ENCODE peak calls at places on chromosomes 2 and 18, in ten cellular contexts. One of them, this sample, is unnamed.
A peak's percentile ranks its signal among the peaks of the same experiment; 100 is the strongest.

GRCh38 chr2:216803803-216804202 is 56.1 kb downstream of the TNP1 start:
- DNase-seq in H1: no peak
- DNase-seq in stimulated activated CD4-positive, alpha-beta T cell treated with anti-CD3 and anti-CD28 coated beads, TNF-alpha, amount 100 ng/mL, for 4 hours: no peak
- DNase-seq in Calu3: no peak
- DNase-seq in right atrium auricular region: no peak
- DNase-seq in kidney: no peak
- DNase-seq in COR-L47: no peak
- DNase-seq in T follicular helper cell: no peak
- DNase-seq in bronchial epithelial cell: no peak
- DNase-seq in HuH-7: no peak
- DNase-seq in this sample: no peak

GRCh38 chr2:180385601-180386201 is 378.6 kb upstream of the CWC22 start:
- DNase-seq in stimulated activated CD4-positive, alpha-beta T cell treated with anti-CD3 and anti-CD28 coated beads, TNF-alpha, amount 100 ng/mL, for 4 hours: no peak
- DNase-seq in T follicular helper cell: no peak
- DNase-seq in right atrium auricular region: no peak
- DNase-seq in Calu3: no peak
- DNase-seq in COR-L47: no peak
- DNase-seq in H1: no peak
- DNase-seq in HuH-7: no peak
- DNase-seq in kidney: no peak
- DNase-seq in bronchial epithelial cell: peak; percentile 82
- DNase-seq in this sample: no peak

GRCh38 chr2:133982231-133982630 is 271.6 kb upstream of the MGAT5 start:
- DNase-seq in HuH-7: no peak
- DNase-seq in kidney: no peak
- DNase-seq in right atrium auricular region: no peak
- DNase-seq in bronchial epithelial cell: no peak
- DNase-seq in COR-L47: no peak
- DNase-seq in Calu3: no peak
- DNase-seq in T follicular helper cell: no peak
- DNase-seq in stimulated activated CD4-positive, alpha-beta T cell treated with anti-CD3 and anti-CD28 coated beads, TNF-alpha, amount 100 ng/mL, for 4 hours: no peak
- DNase-seq in H1: no peak
- DNase-seq in this sample: no peak

GRCh38 chr2:141927536-141927935 is 203.3 kb downstream of the LRP1B start:
- DNase-seq in kidney: no peak
- DNase-seq in T follicular helper cell: no peak
- DNase-seq in stimulated activated CD4-positive, alpha-beta T cell treated with anti-CD3 and anti-CD28 coated beads, TNF-alpha, amount 100 ng/mL, for 4 hours: no peak
- DNase-seq in Calu3: no peak
- DNase-seq in H1: no peak
- DNase-seq in bronchial epithelial cell: peak; percentile 16
- DNase-seq in HuH-7: no peak
- DNase-seq in right atrium auricular region: no peak
- DNase-seq in COR-L47: no peak
- DNase-seq in this sample: no peak

GRCh38 chr2:80459028-80459427 is 154.5 kb upstream of the LRRTM1 start:
- DNase-seq in stimulated activated CD4-positive, alpha-beta T cell treated with anti-CD3 and anti-CD28 coated beads, TNF-alpha, amount 100 ng/mL, for 4 hours: no peak
- DNase-seq in HuH-7: no peak
- DNase-seq in bronchial epithelial cell: peak; percentile 66
- DNase-seq in Calu3: no peak
- DNase-seq in T follicular helper cell: no peak
- DNase-seq in right atrium auricular region: no peak
- DNase-seq in kidney: no peak
- DNase-seq in H1: no peak
- DNase-seq in COR-L47: no peak
- DNase-seq in this sample: no peak

GRCh38 chr18:34809697-34810096 is 99.6 kb downstream of the DTNA start:
- DNase-seq in COR-L47: peak; percentile 59
- DNase-seq in HuH-7: peak; percentile 19
- DNase-seq in bronchial epithelial cell: peak; percentile 45
- DNase-seq in Calu3: peak; percentile 42
- DNase-seq in right atrium auricular region: peak; percentile 78
- DNase-seq in H1: peak; percentile 82
- DNase-seq in T follicular helper cell: no peak
- DNase-seq in kidney: no peak
- DNase-seq in stimulated activated CD4-positive, alpha-beta T cell treated with anti-CD3 and anti-CD28 coated beads, TNF-alpha, amount 100 ng/mL, for 4 hours: no peak
- DNase-seq in this sample: peak; percentile 57

GRCh38 chr2:14615701-14616100 is 16.8 kb upstream of the LRATD1 start:
- DNase-seq in HuH-7: no peak
- DNase-seq in H1: no peak
- DNase-seq in T follicular helper cell: no peak
- DNase-seq in bronchial epithelial cell: no peak
- DNase-seq in COR-L47: no peak
- DNase-seq in kidney: no peak
- DNase-seq in right atrium auricular region: no peak
- DNase-seq in Calu3: no peak
- DNase-seq in stimulated activated CD4-positive, alpha-beta T cell treated with anti-CD3 and anti-CD28 coated beads, TNF-alpha, amount 100 ng/mL, for 4 hours: no peak
- DNase-seq in this sample: no peak

GRCh38 chr2:120797421-120798289 is 62.0 kb downstream of the GLI2 start:
- DNase-seq in H1: no peak
- DNase-seq in COR-L47: no peak
- DNase-seq in bronchial epithelial cell: no peak
- DNase-seq in right atrium auricular region: no peak
- DNase-seq in T follicular helper cell: no peak
- DNase-seq in stimulated activated CD4-positive, alpha-beta T cell treated with anti-CD3 and anti-CD28 coated beads, TNF-alpha, amount 100 ng/mL, for 4 hours: no peak
- DNase-seq in kidney: no peak
- DNase-seq in HuH-7: no peak
- DNase-seq in Calu3: no peak
- DNase-seq in this sample: no peak

GRCh38 chr2:19195681-19196080 is 162.7 kb downstream of the OSR1 start:
- DNase-seq in T follicular helper cell: no peak
- DNase-seq in stimulated activated CD4-positive, alpha-beta T cell treated with anti-CD3 and anti-CD28 coated beads, TNF-alpha, amount 100 ng/mL, for 4 hours: no peak
- DNase-seq in COR-L47: no peak
- DNase-seq in Calu3: no peak
- DNase-seq in bronchial epithelial cell: peak; percentile 34
- DNase-seq in HuH-7: no peak
- DNase-seq in kidney: no peak
- DNase-seq in right atrium auricular region: no peak
- DNase-seq in H1: no peak
- DNase-seq in this sample: no peak

GRCh38 chr18:44521673-44522032 is 159.0 kb upstream of the SETBP1 start:
- DNase-seq in H1: no peak
- DNase-seq in COR-L47: no peak
- DNase-seq in HuH-7: no peak
- DNase-seq in Calu3: no peak
- DNase-seq in kidney: no peak
- DNase-seq in T follicular helper cell: no peak
- DNase-seq in bronchial epithelial cell: peak; percentile 88
- DNase-seq in stimulated activated CD4-positive, alpha-beta T cell treated with anti-CD3 and anti-CD28 coated beads, TNF-alpha, amount 100 ng/mL, for 4 hours: no peak
- DNase-seq in right atrium auricular region: no peak
- DNase-seq in this sample: no peak

GRCh38 chr2:156125018-156125417 is 207.5 kb downstream of the NR4A2 start:
- DNase-seq in T follicular helper cell: no peak
- DNase-seq in kidney: no peak
- DNase-seq in bronchial epithelial cell: no peak
- DNase-seq in COR-L47: no peak
- DNase-seq in Calu3: no peak
- DNase-seq in H1: peak; percentile 48
- DNase-seq in right atrium auricular region: no peak
- DNase-seq in stimulated activated CD4-positive, alpha-beta T cell treated with anti-CD3 and anti-CD28 coated beads, TNF-alpha, amount 100 ng/mL, for 4 hours: no peak
- DNase-seq in HuH-7: no peak
- DNase-seq in this sample: peak; percentile 20

GRCh38 chr18:76405280-76405679 is 89.8 kb downstream of the ZNF516 start:
- DNase-seq in stimulated activated CD4-positive, alpha-beta T cell treated with anti-CD3 and anti-CD28 coated beads, TNF-alpha, amount 100 ng/mL, for 4 hours: no peak
- DNase-seq in Calu3: no peak
- DNase-seq in right atrium auricular region: no peak
- DNase-seq in H1: no peak
- DNase-seq in HuH-7: no peak
- DNase-seq in COR-L47: no peak
- DNase-seq in kidney: no peak
- DNase-seq in bronchial epithelial cell: no peak
- DNase-seq in T follicular helper cell: no peak
- DNase-seq in this sample: no peak

GRCh38 chr2:121530210-121530562 is 494 bp upstream of the RNU4ATAC start:
- DNase-seq in COR-L47: peak; percentile 80
- DNase-seq in right atrium auricular region: peak; percentile 69
- DNase-seq in Calu3: peak; percentile 75
- DNase-seq in H1: peak; percentile 88
- DNase-seq in kidney: peak; percentile 94
- DNase-seq in T follicular helper cell: no peak
- DNase-seq in stimulated activated CD4-positive, alpha-beta T cell treated with anti-CD3 and anti-CD28 coated beads, TNF-alpha, amount 100 ng/mL, for 4 hours: peak; percentile 36
- DNase-seq in bronchial epithelial cell: no peak
- DNase-seq in HuH-7: peak; percentile 67
- DNase-seq in this sample: peak; percentile 39

This sample was measured in iPS DF 6.9.